ENCODE peak calls at places on chromosomes 6 and 20, in six cellular contexts. One of them, this sample, is unnamed.

GRCh38 chr6:31907158-31907813 is 5.4 kb upstream of the ZBTB12 start:
- DNase-seq in HepG2: peak; percentile 86
- DNase-seq in K562: no peak
- DNase-seq in H1: no peak
- DNase-seq in GM12891: no peak
- DNase-seq in GM12878: no peak
- DNase-seq in this sample: no peak

GRCh38 chr6:104326173-104327001 is 533.3 kb downstream of the HACE1 start:
- DNase-seq in HepG2: no peak
- DNase-seq in K562: no peak
- DNase-seq in H1: no peak
- DNase-seq in GM12891: no peak
- DNase-seq in GM12878: no peak
- DNase-seq in this sample: no peak

GRCh38 chr20:7010584-7010983 is 243.1 kb downstream of the BMP2 start:
- DNase-seq in HepG2: no peak
- DNase-seq in K562: no peak
- DNase-seq in H1: no peak
- DNase-seq in GM12891: no peak
- DNase-seq in GM12878: no peak
- DNase-seq in this sample: no peak

GRCh38 chr6:157853018-157853805 is 30.2 kb downstream of the SNX9 start:
- DNase-seq in HepG2: no peak
- DNase-seq in K562: no peak
- DNase-seq in H1: no peak
- DNase-seq in GM12891: no peak
- DNase-seq in GM12878: no peak
- DNase-seq in this sample: no peak

GRCh38 chr6:11241793-11242201 is 9.3 kb upstream of the NEDD9 start:
- DNase-seq in HepG2: peak; percentile 86
- DNase-seq in K562: peak; percentile 53
- DNase-seq in H1: peak; percentile 91
- DNase-seq in GM12891: no peak
- DNase-seq in GM12878: no peak
- DNase-seq in this sample: no peak

GRCh38 chr6:39902136-39902535 is 32.1 kb downstream of the MOCS1 start:
- DNase-seq in HepG2: no peak
- DNase-seq in K562: no peak
- DNase-seq in H1: no peak
- DNase-seq in GM12891: no peak
- DNase-seq in GM12878: no peak
- DNase-seq in this sample: no peak

GRCh38 chr6:157861814-157862213 is 38.8 kb downstream of the SNX9 start:
- DNase-seq in HepG2: no peak
- DNase-seq in K562: peak; percentile 44
- DNase-seq in H1: no peak
- DNase-seq in GM12891: no peak
- DNase-seq in GM12878: no peak
- DNase-seq in this sample: no peak

GRCh38 chr6:127518212-127518709 is 874 bp downstream of the MTCL3 start:
- DNase-seq in HepG2: no peak
- DNase-seq in K562: no peak
- DNase-seq in H1: no peak
- DNase-seq in GM12891: no peak
- DNase-seq in GM12878: no peak
- DNase-seq in this sample: no peak

GRCh38 chr20:20205141-20205861 is 153.0 kb downstream of the CFAP61 start:
- DNase-seq in HepG2: no peak
- DNase-seq in K562: no peak
- DNase-seq in H1: no peak
- DNase-seq in GM12891: no peak
- DNase-seq in GM12878: no peak
- DNase-seq in this sample: no peak

GRCh38 chr20:35013421-35014411 is 58.0 kb downstream of the MYH7B start:
- DNase-seq in HepG2: no peak
- DNase-seq in K562: no peak
- DNase-seq in H1: no peak
- DNase-seq in GM12891: no peak
- DNase-seq in GM12878: no peak
- DNase-seq in this sample: no peak

GRCh38 chr6:155974359-155974758 is 518.7 kb upstream of the NOX3 start:
- DNase-seq in HepG2: no peak
- DNase-seq in K562: no peak
- DNase-seq in H1: no peak
- DNase-seq in GM12891: no peak
- DNase-seq in GM12878: no peak
- DNase-seq in this sample: no peak

GRCh38 chr6:24720131-24720603 is 1.2 kb upstream of the C6orf62 start:
- DNase-seq in HepG2: peak; percentile 32
- DNase-seq in K562: peak; percentile 59
- DNase-seq in H1: no peak
- DNase-seq in GM12891: no peak
- DNase-seq in GM12878: no peak
- DNase-seq in this sample: peak; percentile 27

GRCh38 chr6:129671442-129672344 is 38.3 kb downstream of the ARHGAP18 start:
- DNase-seq in HepG2: peak; percentile 56
- DNase-seq in K562: peak; percentile 66
- DNase-seq in H1: no peak
- DNase-seq in GM12891: no peak
- DNase-seq in GM12878: peak; percentile 89
- DNase-seq in this sample: peak; percentile 36

GRCh38 chr6:166830185-166830890 is 126.0 kb downstream of the RNASET2 start:
- DNase-seq in HepG2: no peak
- DNase-seq in K562: no peak
- DNase-seq in H1: no peak
- DNase-seq in GM12891: peak; percentile 50
- DNase-seq in GM12878: peak; percentile 80
- DNase-seq in this sample: peak; percentile 46

GRCh38 chr6:24797596-24798216 is 1.0 kb downstream of the ARMH2 start:
- DNase-seq in HepG2: no peak
- DNase-seq in K562: no peak
- DNase-seq in H1: no peak
- DNase-seq in GM12891: no peak
- DNase-seq in GM12878: no peak
- DNase-seq in this sample: no peak

GRCh38 chr6:127366281-127367022 is 23.0 kb upstream of the ECHDC1 start:
- DNase-seq in HepG2: no peak
- DNase-seq in K562: peak; percentile 50
- DNase-seq in H1: no peak
- DNase-seq in GM12891: no peak
- DNase-seq in GM12878: no peak
- DNase-seq in this sample: no peak

GRCh38 chr6:56540950-56541600 is 101.6 kb downstream of the DST start:
- DNase-seq in HepG2: peak; percentile 77
- DNase-seq in K562: no peak
- DNase-seq in H1: no peak
- DNase-seq in GM12891: no peak
- DNase-seq in GM12878: no peak
- DNase-seq in this sample: no peak
- TF ChIP-seq POLR2AphosphoS5 in HepG2: no peak
- TF ChIP-seq POLR2AphosphoS5 in K562: no peak
- TF ChIP-seq POLR2AphosphoS5 in H1: no peak
- TF ChIP-seq POLR2AphosphoS5 in GM12891: no peak
- TF ChIP-seq POLR2AphosphoS5 in GM12878: no peak
- TF ChIP-seq POLR2AphosphoS5 in this sample: no peak

DNA sequence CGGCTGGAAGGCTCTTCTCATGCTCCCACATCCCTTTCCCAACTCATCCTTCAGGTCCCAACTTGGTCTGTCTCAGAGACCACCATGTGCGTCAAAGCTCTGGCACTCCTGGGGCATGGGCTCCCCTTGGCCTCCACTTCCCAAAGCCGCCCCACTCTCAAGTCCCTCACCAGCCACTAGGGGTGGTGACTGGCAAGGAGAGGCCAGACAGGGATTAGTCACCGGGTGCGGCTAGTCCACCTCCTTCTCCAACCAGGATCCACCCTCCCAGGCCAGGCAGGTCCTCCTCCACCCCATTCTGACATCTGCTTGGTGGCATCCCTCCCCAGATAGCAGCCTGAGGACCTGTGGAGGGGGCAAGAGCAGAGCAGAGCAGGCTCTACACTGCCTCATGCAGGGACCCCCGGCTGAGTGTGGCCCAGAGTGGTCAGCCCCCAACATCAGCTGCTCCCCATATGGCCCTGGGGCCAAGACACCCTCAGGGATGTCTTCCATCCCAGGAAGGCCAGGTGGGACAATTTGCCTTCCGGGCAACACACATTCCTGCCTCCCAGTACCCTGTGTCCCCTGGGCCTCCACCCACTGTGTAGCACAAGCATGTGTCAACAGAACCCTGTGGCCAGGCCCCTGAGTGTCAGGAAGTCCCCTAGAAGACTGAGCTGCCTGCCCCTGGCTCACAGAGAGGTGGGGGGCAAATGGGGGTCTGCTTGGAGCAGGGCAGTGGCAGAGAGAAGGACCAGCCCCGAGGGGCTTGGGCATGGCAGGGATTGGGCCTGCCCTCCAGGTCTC is 29.2 kb downstream of the YTHDF1 start:
- DNase-seq in HepG2: peak; percentile 27
- DNase-seq in K562: no peak
- DNase-seq in H1: no peak
- DNase-seq in GM12891: no peak
- DNase-seq in GM12878: no peak
- DNase-seq in this sample: no peak
- TF ChIP-seq TAF1 in HepG2: no peak
- TF ChIP-seq TAF1 in K562: no peak
- TF ChIP-seq TAF1 in H1: no peak
- TF ChIP-seq TAF1 in GM12891: no peak
- TF ChIP-seq TAF1 in GM12878: no peak
- TF ChIP-seq TAF1 in this sample: no peak

GRCh38 chr6:26198626-26199056 is 111.4 kb downstream of the HFE start:
- DNase-seq in HepG2: no peak
- DNase-seq in K562: no peak
- DNase-seq in H1: no peak
- DNase-seq in GM12891: no peak
- DNase-seq in GM12878: no peak
- DNase-seq in this sample: no peak

GRCh38 chr6:26200918-26201721 is 113.9 kb downstream of the HFE start:
- DNase-seq in HepG2: no peak
- DNase-seq in K562: no peak
- DNase-seq in H1: no peak
- DNase-seq in GM12891: no peak
- DNase-seq in GM12878: no peak
- DNase-seq in this sample: no peak

GRCh38 chr6:26197736-26198625 is 110.8 kb downstream of the HFE start:
- DNase-seq in HepG2: peak; percentile 62
- DNase-seq in K562: no peak
- DNase-seq in H1: no peak
- DNase-seq in GM12891: no peak
- DNase-seq in GM12878: no peak
- DNase-seq in this sample: no peak

GRCh38 chr6:26199773-26200728 is 112.8 kb downstream of the HFE start:
- DNase-seq in HepG2: no peak
- DNase-seq in K562: no peak
- DNase-seq in H1: no peak
- DNase-seq in GM12891: no peak
- DNase-seq in GM12878: no peak
- DNase-seq in this sample: no peak

DNA sequence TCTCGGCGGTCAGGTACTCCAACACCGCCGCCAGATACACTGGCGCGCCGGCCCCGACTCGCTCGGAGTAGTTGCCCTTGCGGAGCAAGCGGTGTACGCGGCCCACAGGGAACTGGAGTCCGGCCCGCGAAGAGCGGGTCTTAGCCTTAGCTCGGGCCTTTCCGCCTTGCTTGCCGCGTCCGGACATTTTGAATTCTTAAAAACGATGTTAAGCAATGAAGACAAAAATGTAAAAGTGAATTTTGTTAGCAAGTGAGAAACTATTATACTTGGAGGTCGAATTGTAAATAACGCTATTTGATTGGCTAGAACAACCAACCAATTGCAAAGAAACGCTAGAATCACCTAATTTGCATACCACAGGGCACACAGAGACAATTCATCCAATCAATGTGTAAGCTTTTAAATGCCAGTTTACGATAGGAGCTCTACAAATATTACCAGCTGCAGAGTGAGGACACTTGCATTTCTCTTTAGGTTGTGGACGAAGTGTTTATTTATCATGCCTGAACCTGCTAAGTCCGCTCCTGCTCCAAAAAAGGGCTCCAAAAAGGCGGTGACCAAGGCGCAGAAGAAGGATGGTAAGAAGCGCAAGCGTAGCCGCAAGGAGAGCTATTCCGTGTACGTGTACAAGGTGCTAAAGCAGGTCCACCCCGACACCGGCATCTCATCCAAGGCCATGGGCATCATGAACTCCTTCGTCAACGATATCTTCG is 112.0 kb downstream of the HFE start:
- DNase-seq in HepG2: peak; percentile 97
- DNase-seq in K562: peak; percentile 93
- DNase-seq in H1: peak; percentile 83
- DNase-seq in GM12891: no peak
- DNase-seq in GM12878: peak; percentile 99
- DNase-seq in this sample: no peak
- TF ChIP-seq POLR2A in HepG2: peak; percentile 92
- TF ChIP-seq POLR2A in K562: peak; percentile 100
- TF ChIP-seq POLR2A in H1: peak; percentile 91
- TF ChIP-seq POLR2A in GM12891: peak; percentile 96
- TF ChIP-seq POLR2A in GM12878: peak; percentile 80
- TF ChIP-seq POLR2A in this sample: peak; percentile 91

GRCh38 chr6:135270676-135271536 is 89.8 kb downstream of the MYB start:
- DNase-seq in HepG2: no peak
- DNase-seq in K562: no peak
- DNase-seq in H1: peak; percentile 73
- DNase-seq in GM12891: no peak
- DNase-seq in GM12878: no peak
- DNase-seq in this sample: no peak
- TF ChIP-seq POLR2AphosphoS5 in HepG2: no peak
- TF ChIP-seq POLR2AphosphoS5 in K562: no peak
- TF ChIP-seq POLR2AphosphoS5 in H1: peak; percentile 79
- TF ChIP-seq POLR2AphosphoS5 in GM12891: no peak
- TF ChIP-seq POLR2AphosphoS5 in GM12878: no peak
- TF ChIP-seq POLR2AphosphoS5 in this sample: no peak

DNA sequence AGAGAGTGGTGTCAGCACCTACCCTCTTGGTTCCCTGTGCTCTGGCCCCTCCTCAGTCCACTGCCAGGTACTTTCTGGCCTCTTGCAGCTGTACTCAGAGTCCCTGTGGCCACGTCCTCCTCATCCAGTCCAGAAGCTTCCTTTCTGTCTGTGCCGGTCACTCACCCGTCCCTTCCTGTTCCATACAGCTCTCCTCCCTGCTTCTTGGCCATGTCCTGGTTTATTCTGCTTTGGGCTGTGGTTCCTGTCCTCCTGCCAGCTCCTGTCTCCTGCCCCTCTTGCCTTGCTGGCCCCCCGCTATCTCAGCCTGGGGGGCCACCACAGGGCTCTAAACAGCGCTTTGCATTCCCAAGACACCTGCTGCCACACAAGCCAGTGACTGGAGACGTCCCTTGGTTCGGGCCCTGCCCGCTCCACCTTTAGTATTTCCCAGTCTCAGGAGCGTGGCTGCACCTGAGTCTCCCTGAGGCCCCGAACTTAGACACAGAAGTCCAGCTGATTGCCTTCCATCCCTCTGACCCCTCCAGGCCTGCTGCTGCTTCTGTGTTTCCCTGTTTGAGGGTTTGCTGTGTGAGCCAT is 15.5 kb upstream of the RBM38 start:
- DNase-seq in HepG2: no peak
- DNase-seq in K562: no peak
- DNase-seq in H1: no peak
- DNase-seq in GM12891: no peak
- DNase-seq in GM12878: no peak
- DNase-seq in this sample: no peak
- TF ChIP-seq TAF1 in HepG2: no peak
- TF ChIP-seq TAF1 in K562: no peak
- TF ChIP-seq TAF1 in H1: no peak
- TF ChIP-seq TAF1 in GM12891: no peak
- TF ChIP-seq TAF1 in GM12878: no peak
- TF ChIP-seq TAF1 in this sample: no peak

GRCh38 chr6:7803219-7803618 is 77.3 kb downstream of the BMP6 start:
- DNase-seq in HepG2: no peak
- DNase-seq in K562: no peak
- DNase-seq in H1: no peak
- DNase-seq in GM12891: no peak
- DNase-seq in GM12878: no peak
- DNase-seq in this sample: no peak
- TF ChIP-seq POLR2A in HepG2: no peak
- TF ChIP-seq POLR2A in K562: no peak
- TF ChIP-seq POLR2A in H1: no peak
- TF ChIP-seq POLR2A in GM12891: no peak
- TF ChIP-seq POLR2A in GM12878: no peak
- TF ChIP-seq POLR2A in this sample: no peak

This sample was measured in GM12892.